ENCODE peak calls at places on chromosome 1, in four cellular contexts. T, R, A and L are unnamed samples.

GRCh38 chr1:30694248-30695175 is 28.9 kb downstream of the MATN1 start:
- DNase-seq in A (no peak), T (no peak), R (no peak), L (no peak)

GRCh38 chr1:60350531-60350930 is 277.0 kb upstream of the C1orf87 start:
- DNase-seq in R (no peak), A (no peak), T (no peak), L (no peak)

GRCh38 chr1:86016076-86016746 is 140.4 kb downstream of the COL24A1 start:
- DNase-seq in R (peak), A (peak), T (peak), L (no peak)

GRCh38 chr1:9097947-9098705 is 28.7 kb upstream of the SLC2A5 start:
- DNase-seq in R (no peak), A (no peak), T (no peak), L (no peak)

GRCh38 chr1:69569983-69570755 is 2.4 kb downstream of the LRRC7 start:
- DNase-seq in A (peak), T (no peak), R (peak), L (no peak)

GRCh38 chr1:9426291-9426711 is 113.0 kb upstream of the SLC25A33 start:
- DNase-seq in R (peak), A (no peak), T (no peak), L (no peak)

GRCh38 chr1:116772648-116773045 is 18.4 kb downstream of the CD2 start:
- DNase-seq in A (peak), T (no peak), R (peak), L (peak)

GRCh38 chr1:109248444-109248796 is 919 bp upstream of the CELSR2 start:
- DNase-seq in T (no peak), A (no peak), R (no peak), L (no peak)

GRCh38 chr1:2203671-2204383 is 9.3 kb upstream of the FAAP20 start:
- DNase-seq in A (no peak), T (no peak), R (no peak), L (no peak)

GRCh38 chr1:10132852-10133251 is 77.5 kb upstream of the KIF1B start:
- DNase-seq in R (no peak), T (no peak), A (no peak), L (no peak)

GRCh38 chr1:4594286-4594991 is 60.0 kb upstream of the AJAP1 start:
- DNase-seq in A (no peak), T (no peak), R (no peak), L (peak)

GRCh38 chr1:246565751-246566127 is 322 bp downstream of the TFB2M start:
- DNase-seq in R (peak), A (peak), T (peak), L (peak)

GRCh38 chr1:28668191-28668955 is at the start of gene GMEB1:
- DNase-seq in T (peak), A (peak), R (peak), L (peak)

GRCh38 chr1:233636503-233636877 is 22.6 kb downstream of the KCNK1 start:
- DNase-seq in R (no peak), A (no peak), T (no peak), L (no peak)
- H3K27ac ChIP-seq in R (no peak), A (no peak), T (no peak), L (no peak)

GRCh38 chr1:70714149-70714548 is 303.1 kb downstream of the CTH start:
- DNase-seq in T (no peak), R (no peak), A (no peak), L (no peak)
- TF ChIP-seq CTCF in T (no peak), R (no peak), A (no peak), L (no peak)

GRCh38 chr1:34591751-34592629 is 162.9 kb upstream of the GJB5 start:
- DNase-seq in A (no peak), R (no peak), T (no peak), L (peak)

DNA sequence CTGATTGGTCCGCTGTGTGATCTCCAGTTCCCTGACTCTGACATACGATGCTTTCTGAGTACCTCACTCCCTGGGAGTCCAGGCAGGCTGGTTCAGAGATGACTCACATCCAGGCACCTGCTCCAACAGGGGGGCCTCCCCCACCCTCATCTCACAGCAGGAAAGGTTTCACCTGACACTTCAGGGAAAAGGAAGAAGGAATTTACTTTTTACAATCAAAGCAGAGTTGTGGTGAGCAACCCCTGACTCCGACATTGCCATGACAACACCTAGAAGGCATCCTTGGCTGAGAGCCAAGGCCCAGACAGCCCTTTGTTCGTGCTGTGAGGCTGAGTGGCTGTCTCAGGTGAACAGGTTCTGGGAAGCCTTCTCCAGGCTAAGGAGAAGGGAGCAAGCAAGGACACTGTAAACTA is 164.6 kb upstream of the GJB5 start:
- DNase-seq in T (no peak), R (peak), A (no peak), L (peak)
- H3K9ac ChIP-seq in T (no peak), R (no peak), A (no peak), L (no peak)

GRCh38 chr1:53413175-53414001 is 45.8 kb upstream of the DMRTB1 start:
- DNase-seq in R (peak), T (peak), A (peak), L (peak)

GRCh38 chr1:53416264-53416663 is 42.9 kb upstream of the DMRTB1 start:
- DNase-seq in A (no peak), R (no peak), T (no peak), L (no peak)

GRCh38 chr1:53417003-53417402 is 42.2 kb upstream of the DMRTB1 start:
- DNase-seq in T (no peak), A (no peak), R (peak), L (no peak)

GRCh38 chr1:53414632-53415031 is 44.6 kb upstream of the DMRTB1 start:
- DNase-seq in R (no peak), T (no peak), A (no peak), L (no peak)

DNA sequence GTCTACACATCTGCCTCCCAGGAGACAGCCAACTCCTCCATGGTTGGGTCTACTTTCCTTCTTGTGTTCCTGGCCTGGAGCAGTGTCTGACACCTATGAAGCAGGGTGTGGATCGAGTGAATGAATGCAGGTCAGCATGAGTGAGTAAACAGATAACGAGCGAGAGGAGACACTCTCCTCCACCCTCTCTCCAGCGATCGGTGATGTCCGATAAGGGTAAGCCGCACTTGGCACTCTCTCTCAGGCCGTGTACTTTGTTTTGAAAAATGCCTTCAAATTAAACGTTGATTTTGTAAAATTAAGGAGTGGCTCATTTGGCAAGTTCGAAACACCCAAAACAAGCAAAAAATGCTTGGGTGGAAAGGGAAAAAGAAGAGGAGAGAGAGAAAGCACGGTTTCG is 43.8 kb upstream of the DMRTB1 start:
- DNase-seq in R (no peak), A (no peak), T (no peak), L (no peak)
- H3K27ac ChIP-seq in R (no peak), A (no peak), T (no peak), L (no peak)

DNA sequence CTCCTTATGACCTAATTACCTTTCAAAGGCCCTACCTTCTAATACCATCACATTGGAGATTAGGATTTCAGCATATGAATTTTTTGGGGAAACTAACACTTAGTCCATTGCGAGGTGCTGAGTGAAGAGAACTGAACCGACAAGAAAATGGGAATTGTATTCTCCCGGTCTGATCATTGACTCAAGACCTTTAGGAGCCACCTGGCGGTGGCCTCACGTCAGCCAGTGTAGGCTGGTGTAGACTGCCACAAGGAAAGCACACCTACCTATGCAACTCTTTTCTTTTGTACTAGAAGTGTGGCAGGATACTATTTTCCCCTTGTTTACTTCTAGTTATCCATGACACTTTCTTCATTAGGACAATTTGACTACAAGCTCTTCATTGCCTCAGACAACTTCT is 333.5 kb upstream of the B3GALT2 start:
- DNase-seq in T (no peak), A (no peak), R (no peak), L (no peak)
- TF ChIP-seq CTCF in T (no peak), A (no peak), R (no peak), L (peak)

DNA sequence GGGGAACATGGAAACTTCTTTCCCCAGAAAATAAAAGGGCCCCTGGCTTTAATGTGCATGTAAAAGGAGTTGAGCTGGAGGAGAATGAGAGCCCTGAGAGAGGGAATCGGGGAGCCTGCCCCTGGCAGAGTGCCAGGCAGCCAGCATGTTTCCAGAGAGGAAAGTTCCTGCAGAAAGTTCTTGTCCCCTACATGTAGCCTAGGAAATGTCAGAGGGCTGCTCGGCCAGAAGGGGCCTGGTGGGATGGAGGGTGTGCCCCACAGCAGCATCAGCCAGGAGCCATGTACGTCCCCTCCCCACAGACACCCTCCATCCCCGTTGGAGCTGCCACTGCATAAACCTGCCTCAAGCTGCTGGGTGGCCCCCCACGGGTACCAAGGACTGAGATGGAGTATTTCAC is 5.4 kb upstream of the PRELP start:
- DNase-seq in R (no peak), A (no peak), T (no peak), L (no peak)
- H3K9ac ChIP-seq in R (no peak), A (no peak), T (no peak), L (no peak)

DNA sequence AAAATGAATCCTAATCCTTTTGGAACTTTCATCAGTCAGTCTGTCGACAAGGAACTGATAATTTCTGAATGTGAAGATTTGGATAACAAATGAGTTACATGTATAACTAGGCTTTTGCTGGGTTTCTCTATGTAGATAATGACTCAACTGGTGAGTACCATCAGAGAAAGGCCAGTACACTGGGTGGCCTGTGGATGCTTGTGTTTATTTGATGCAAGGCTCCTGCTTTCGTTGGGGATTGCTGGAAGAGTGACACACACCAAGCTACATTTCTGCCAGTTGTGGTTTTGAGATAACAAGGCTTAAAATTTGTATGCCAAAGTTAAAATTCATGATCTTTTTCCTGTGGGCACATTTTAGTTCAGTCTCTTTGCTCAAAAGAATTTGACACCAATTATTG is 115.7 kb upstream of the UBE2U start:
- DNase-seq in R (peak), T (peak), A (peak), L (peak)
- H3K27ac ChIP-seq in R (no peak), T (no peak), A (no peak), L (peak)

DNA sequence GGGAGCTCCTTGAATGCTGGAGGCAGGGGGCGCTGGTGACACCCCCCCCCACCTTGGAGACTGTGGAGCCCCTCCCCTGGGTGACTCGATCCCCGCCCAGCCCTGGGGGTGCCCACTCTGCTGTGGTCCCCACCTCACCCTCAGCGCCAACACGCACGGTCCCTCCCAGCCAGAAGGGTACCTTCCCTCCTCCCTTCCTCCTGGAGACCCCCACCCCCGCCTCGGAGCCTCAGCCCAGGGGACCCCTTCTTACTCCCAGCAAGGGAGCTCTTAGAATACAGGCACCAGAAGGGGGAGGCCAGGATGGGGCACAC is 5.6 kb downstream of the PLEKHG5 start:
- DNase-seq in A (no peak), R (no peak), T (no peak), L (no peak)
- TF ChIP-seq CTCF in A (no peak), R (no peak), T (peak), L (no peak)

GRCh38 chr1:100799954-100800612 is 80.5 kb downstream of the VCAM1 start:
- DNase-seq in A (peak), R (peak), T (peak), L (peak)
- H3K9ac ChIP-seq in A (no peak), R (no peak), T (no peak), L (no peak)

DNA sequence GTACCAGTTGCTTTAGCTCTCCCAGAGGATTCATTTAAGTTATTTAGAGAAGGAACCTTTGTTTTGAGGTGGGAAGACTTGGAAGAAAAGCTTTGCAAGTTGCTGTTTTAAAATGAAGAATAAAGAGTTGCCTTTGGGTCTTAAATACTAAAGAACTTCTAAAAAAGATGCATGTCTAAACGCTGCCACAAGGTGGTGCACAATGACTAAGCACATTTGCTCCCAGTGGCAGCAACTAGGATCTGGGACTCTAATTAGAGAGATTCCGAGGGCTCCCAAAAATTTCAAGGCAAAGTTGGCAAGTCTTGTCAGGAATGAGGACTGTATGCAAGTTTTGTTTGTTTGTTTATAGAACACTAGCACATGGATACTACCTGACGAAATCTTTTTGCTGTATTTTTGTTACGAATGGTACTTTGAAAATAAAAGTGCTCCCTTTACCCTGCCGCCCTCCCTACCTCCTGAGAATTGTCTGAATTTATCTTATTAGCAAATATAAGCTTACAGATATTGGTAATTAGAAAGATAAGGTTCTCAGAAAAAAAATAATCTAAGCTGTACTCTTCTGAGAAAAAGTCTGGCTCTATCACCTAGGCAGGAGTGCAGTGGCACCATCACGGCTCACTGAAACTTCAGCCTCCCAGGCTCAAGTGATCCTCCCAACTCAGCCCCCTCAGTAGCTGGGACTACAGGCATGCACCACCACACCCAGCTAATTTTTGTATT is 121.8 kb downstream of the HFM1 start:
- DNase-seq in A (peak), T (peak), R (peak), L (peak)
- H3K27ac ChIP-seq in A (no peak), T (no peak), R (no peak), L (no peak)